ENCODE peak calls at places on chromosomes 6 and 20, in four cellular contexts. One of them, this sample, is unnamed.

GRCh38 chr6:47481806-47482205 is 4.2 kb downstream of the CD2AP start:
- DNase-seq in HEK293T: no peak
- DNase-seq in stimulated activated CD4-positive, alpha-beta T cell treated with anti-CD3 and anti-CD28 coated beads, Interleukin-1b, Interleukin-23, amount 100 ng/mL, for 1 hour: no peak
- DNase-seq in EL: no peak
- DNase-seq in this sample: no peak

GRCh38 chr6:27176096-27176495 is 71.4 kb upstream of the PRSS16 start:
- DNase-seq in HEK293T: no peak
- DNase-seq in stimulated activated CD4-positive, alpha-beta T cell treated with anti-CD3 and anti-CD28 coated beads, Interleukin-1b, Interleukin-23, amount 100 ng/mL, for 1 hour: no peak
- DNase-seq in EL: peak; percentile 54
- DNase-seq in this sample: peak; percentile 63

GRCh38 chr6:100202417-100203194 is 208.6 kb upstream of the MCHR2 start:
- DNase-seq in HEK293T: no peak
- DNase-seq in stimulated activated CD4-positive, alpha-beta T cell treated with anti-CD3 and anti-CD28 coated beads, Interleukin-1b, Interleukin-23, amount 100 ng/mL, for 1 hour: no peak
- DNase-seq in EL: peak; percentile 98
- DNase-seq in this sample: peak; percentile 99

GRCh38 chr20:50399003-50399916 is 110.9 kb upstream of the PTPN1 start:
- DNase-seq in HEK293T: no peak
- DNase-seq in stimulated activated CD4-positive, alpha-beta T cell treated with anti-CD3 and anti-CD28 coated beads, Interleukin-1b, Interleukin-23, amount 100 ng/mL, for 1 hour: no peak
- DNase-seq in EL: peak; percentile 34
- DNase-seq in this sample: peak; percentile 20

GRCh38 chr6:125138083-125138482 is 15.5 kb upstream of the TPD52L1 start:
- DNase-seq in HEK293T: no peak
- DNase-seq in stimulated activated CD4-positive, alpha-beta T cell treated with anti-CD3 and anti-CD28 coated beads, Interleukin-1b, Interleukin-23, amount 100 ng/mL, for 1 hour: no peak
- DNase-seq in EL: no peak
- DNase-seq in this sample: no peak

GRCh38 chr6:107713214-107713962 is 110.7 kb downstream of the SCML4 start:
- DNase-seq in HEK293T: no peak
- DNase-seq in stimulated activated CD4-positive, alpha-beta T cell treated with anti-CD3 and anti-CD28 coated beads, Interleukin-1b, Interleukin-23, amount 100 ng/mL, for 1 hour: no peak
- DNase-seq in EL: peak; percentile 33
- DNase-seq in this sample: no peak

GRCh38 chr6:21885532-21886089 is 292.1 kb downstream of the SOX4 start:
- DNase-seq in HEK293T: no peak
- DNase-seq in stimulated activated CD4-positive, alpha-beta T cell treated with anti-CD3 and anti-CD28 coated beads, Interleukin-1b, Interleukin-23, amount 100 ng/mL, for 1 hour: no peak
- DNase-seq in EL: peak; percentile 91
- DNase-seq in this sample: peak; percentile 91

GRCh38 chr6:34726055-34726454 is 29.5 kb upstream of the ILRUN start:
- DNase-seq in HEK293T: no peak
- DNase-seq in stimulated activated CD4-positive, alpha-beta T cell treated with anti-CD3 and anti-CD28 coated beads, Interleukin-1b, Interleukin-23, amount 100 ng/mL, for 1 hour: no peak
- DNase-seq in EL: no peak
- DNase-seq in this sample: no peak

GRCh38 chr20:21704408-21705385 is 767 bp upstream of the PAX1 start:
- DNase-seq in HEK293T: no peak
- DNase-seq in stimulated activated CD4-positive, alpha-beta T cell treated with anti-CD3 and anti-CD28 coated beads, Interleukin-1b, Interleukin-23, amount 100 ng/mL, for 1 hour: no peak
- DNase-seq in EL: no peak
- DNase-seq in this sample: no peak

GRCh38 chr6:170443151-170443662 is 109.9 kb downstream of the PSMB1 start:
- DNase-seq in HEK293T: no peak
- DNase-seq in stimulated activated CD4-positive, alpha-beta T cell treated with anti-CD3 and anti-CD28 coated beads, Interleukin-1b, Interleukin-23, amount 100 ng/mL, for 1 hour: no peak
- DNase-seq in EL: no peak
- DNase-seq in this sample: no peak

GRCh38 chr20:35768731-35769664 is 2.8 kb upstream of the PHF20 start:
- DNase-seq in HEK293T: peak; percentile 32
- DNase-seq in stimulated activated CD4-positive, alpha-beta T cell treated with anti-CD3 and anti-CD28 coated beads, Interleukin-1b, Interleukin-23, amount 100 ng/mL, for 1 hour: no peak
- DNase-seq in EL: peak; percentile 98
- DNase-seq in this sample: peak; percentile 99

GRCh38 chr6:64589961-64590360 is 954.4 kb downstream of the PHF3 start:
- DNase-seq in HEK293T: no peak
- DNase-seq in stimulated activated CD4-positive, alpha-beta T cell treated with anti-CD3 and anti-CD28 coated beads, Interleukin-1b, Interleukin-23, amount 100 ng/mL, for 1 hour: no peak
- DNase-seq in EL: no peak
- DNase-seq in this sample: no peak

GRCh38 chr20:4894981-4895381 is 106.3 kb downstream of the SLC23A2 start:
- DNase-seq in HEK293T: no peak
- DNase-seq in stimulated activated CD4-positive, alpha-beta T cell treated with anti-CD3 and anti-CD28 coated beads, Interleukin-1b, Interleukin-23, amount 100 ng/mL, for 1 hour: no peak
- DNase-seq in EL: no peak
- DNase-seq in this sample: no peak

GRCh38 chr6:169213814-169214520 is 39.7 kb downstream of the THBS2 start:
- DNase-seq in HEK293T: no peak
- DNase-seq in stimulated activated CD4-positive, alpha-beta T cell treated with anti-CD3 and anti-CD28 coated beads, Interleukin-1b, Interleukin-23, amount 100 ng/mL, for 1 hour: no peak
- DNase-seq in EL: no peak
- DNase-seq in this sample: no peak

GRCh38 chr6:130969807-130970491 is 93.1 kb downstream of the EPB41L2 start:
- DNase-seq in HEK293T: peak; percentile 17
- DNase-seq in stimulated activated CD4-positive, alpha-beta T cell treated with anti-CD3 and anti-CD28 coated beads, Interleukin-1b, Interleukin-23, amount 100 ng/mL, for 1 hour: no peak
- DNase-seq in EL: peak; percentile 73
- DNase-seq in this sample: no peak

GRCh38 chr20:50464026-50464724 is 46.0 kb upstream of the PTPN1 start:
- DNase-seq in HEK293T: peak; percentile 58
- DNase-seq in stimulated activated CD4-positive, alpha-beta T cell treated with anti-CD3 and anti-CD28 coated beads, Interleukin-1b, Interleukin-23, amount 100 ng/mL, for 1 hour: peak; percentile 19
- DNase-seq in EL: peak; percentile 64
- DNase-seq in this sample: peak; percentile 70

GRCh38 chr20:24157213-24157612 is 168.6 kb upstream of the GGTLC1 start:
- DNase-seq in HEK293T: no peak
- DNase-seq in stimulated activated CD4-positive, alpha-beta T cell treated with anti-CD3 and anti-CD28 coated beads, Interleukin-1b, Interleukin-23, amount 100 ng/mL, for 1 hour: no peak
- DNase-seq in EL: no peak
- DNase-seq in this sample: no peak

GRCh38 chr6:99790679-99791078 is 184.0 kb downstream of the PRDM13 start:
- DNase-seq in HEK293T: no peak
- DNase-seq in stimulated activated CD4-positive, alpha-beta T cell treated with anti-CD3 and anti-CD28 coated beads, Interleukin-1b, Interleukin-23, amount 100 ng/mL, for 1 hour: no peak
- DNase-seq in EL: no peak
- DNase-seq in this sample: no peak

GRCh38 chr20:58825450-58825849 is 25.3 kb downstream of the GNAS-AS1 start:
- DNase-seq in HEK293T: no peak
- DNase-seq in stimulated activated CD4-positive, alpha-beta T cell treated with anti-CD3 and anti-CD28 coated beads, Interleukin-1b, Interleukin-23, amount 100 ng/mL, for 1 hour: no peak
- DNase-seq in EL: no peak
- DNase-seq in this sample: no peak

GRCh38 chr6:514396-514973 is 122.9 kb downstream of the IRF4 start:
- DNase-seq in HEK293T: no peak
- DNase-seq in stimulated activated CD4-positive, alpha-beta T cell treated with anti-CD3 and anti-CD28 coated beads, Interleukin-1b, Interleukin-23, amount 100 ng/mL, for 1 hour: no peak
- DNase-seq in EL: no peak
- DNase-seq in this sample: no peak

GRCh38 chr20:56731041-56731440 is 101.9 kb downstream of the TFAP2C start:
- DNase-seq in HEK293T: no peak
- DNase-seq in stimulated activated CD4-positive, alpha-beta T cell treated with anti-CD3 and anti-CD28 coated beads, Interleukin-1b, Interleukin-23, amount 100 ng/mL, for 1 hour: no peak
- DNase-seq in EL: no peak
- DNase-seq in this sample: no peak

GRCh38 chr6:158908596-158908995 is 89.4 kb upstream of the EZR start:
- DNase-seq in HEK293T: no peak
- DNase-seq in stimulated activated CD4-positive, alpha-beta T cell treated with anti-CD3 and anti-CD28 coated beads, Interleukin-1b, Interleukin-23, amount 100 ng/mL, for 1 hour: no peak
- DNase-seq in EL: no peak
- DNase-seq in this sample: no peak

GRCh38 chr6:105886812-105887513 is 199.2 kb upstream of the PRDM1 start:
- DNase-seq in HEK293T: no peak
- DNase-seq in stimulated activated CD4-positive, alpha-beta T cell treated with anti-CD3 and anti-CD28 coated beads, Interleukin-1b, Interleukin-23, amount 100 ng/mL, for 1 hour: no peak
- DNase-seq in EL: peak; percentile 21
- DNase-seq in this sample: no peak

GRCh38 chr20:43934833-43935232 is 20.2 kb downstream of the TOX2 start:
- DNase-seq in HEK293T: no peak
- DNase-seq in stimulated activated CD4-positive, alpha-beta T cell treated with anti-CD3 and anti-CD28 coated beads, Interleukin-1b, Interleukin-23, amount 100 ng/mL, for 1 hour: no peak
- DNase-seq in EL: no peak
- DNase-seq in this sample: no peak

GRCh38 chr20:45833030-45833882 is at the start of gene SNX21:
- DNase-seq in HEK293T: peak; percentile 74
- DNase-seq in stimulated activated CD4-positive, alpha-beta T cell treated with anti-CD3 and anti-CD28 coated beads, Interleukin-1b, Interleukin-23, amount 100 ng/mL, for 1 hour: no peak
- DNase-seq in EL: peak; percentile 95
- DNase-seq in this sample: peak; percentile 95

GRCh38 chr6:6694825-6695710 is 106.5 kb downstream of the LY86 start:
- DNase-seq in HEK293T: no peak
- DNase-seq in stimulated activated CD4-positive, alpha-beta T cell treated with anti-CD3 and anti-CD28 coated beads, Interleukin-1b, Interleukin-23, amount 100 ng/mL, for 1 hour: no peak
- DNase-seq in EL: no peak
- DNase-seq in this sample: no peak

GRCh38 chr6:82227770-82228169 is 19.8 kb downstream of the IBTK start:
- DNase-seq in HEK293T: no peak
- DNase-seq in stimulated activated CD4-positive, alpha-beta T cell treated with anti-CD3 and anti-CD28 coated beads, Interleukin-1b, Interleukin-23, amount 100 ng/mL, for 1 hour: no peak
- DNase-seq in EL: no peak
- DNase-seq in this sample: no peak

GRCh38 chr6:4912559-4912958 is 91.3 kb downstream of the RPP40 start:
- DNase-seq in HEK293T: no peak
- DNase-seq in stimulated activated CD4-positive, alpha-beta T cell treated with anti-CD3 and anti-CD28 coated beads, Interleukin-1b, Interleukin-23, amount 100 ng/mL, for 1 hour: no peak
- DNase-seq in EL: no peak
- DNase-seq in this sample: no peak

GRCh38 chr6:125952764-125953501 is 3.6 kb upstream of the HINT3 start:
- DNase-seq in HEK293T: no peak
- DNase-seq in stimulated activated CD4-positive, alpha-beta T cell treated with anti-CD3 and anti-CD28 coated beads, Interleukin-1b, Interleukin-23, amount 100 ng/mL, for 1 hour: no peak
- DNase-seq in EL: peak; percentile 52
- DNase-seq in this sample: peak; percentile 56

GRCh38 chr20:38275815-38276550 is 15.4 kb upstream of the KIAA1755 start:
- DNase-seq in HEK293T: no peak
- DNase-seq in stimulated activated CD4-positive, alpha-beta T cell treated with anti-CD3 and anti-CD28 coated beads, Interleukin-1b, Interleukin-23, amount 100 ng/mL, for 1 hour: no peak
- DNase-seq in EL: peak; percentile 90
- DNase-seq in this sample: peak; percentile 96

GRCh38 chr6:37192669-37193068 is 22.7 kb downstream of the PIM1 start:
- DNase-seq in HEK293T: no peak
- DNase-seq in stimulated activated CD4-positive, alpha-beta T cell treated with anti-CD3 and anti-CD28 coated beads, Interleukin-1b, Interleukin-23, amount 100 ng/mL, for 1 hour: no peak
- DNase-seq in EL: no peak
- DNase-seq in this sample: no peak

GRCh38 chr20:11315506-11315905 is 602.2 kb upstream of the BTBD3 start:
- DNase-seq in HEK293T: no peak
- DNase-seq in stimulated activated CD4-positive, alpha-beta T cell treated with anti-CD3 and anti-CD28 coated beads, Interleukin-1b, Interleukin-23, amount 100 ng/mL, for 1 hour: no peak
- DNase-seq in EL: no peak
- DNase-seq in this sample: no peak

GRCh38 chr6:9647599-9647998 is 767.3 kb downstream of the TFAP2A start:
- DNase-seq in HEK293T: no peak
- DNase-seq in stimulated activated CD4-positive, alpha-beta T cell treated with anti-CD3 and anti-CD28 coated beads, Interleukin-1b, Interleukin-23, amount 100 ng/mL, for 1 hour: no peak
- DNase-seq in EL: peak; percentile 83
- DNase-seq in this sample: peak; percentile 55

GRCh38 chr6:115935361-115935760 is 125.3 kb downstream of the FRK start:
- DNase-seq in HEK293T: no peak
- DNase-seq in stimulated activated CD4-positive, alpha-beta T cell treated with anti-CD3 and anti-CD28 coated beads, Interleukin-1b, Interleukin-23, amount 100 ng/mL, for 1 hour: no peak
- DNase-seq in EL: no peak
- DNase-seq in this sample: no peak

GRCh38 chr6:159203304-159204005 is 34.3 kb downstream of the FNDC1 start:
- DNase-seq in HEK293T: no peak
- DNase-seq in stimulated activated CD4-positive, alpha-beta T cell treated with anti-CD3 and anti-CD28 coated beads, Interleukin-1b, Interleukin-23, amount 100 ng/mL, for 1 hour: no peak
- DNase-seq in EL: peak; percentile 95
- DNase-seq in this sample: peak; percentile 90

GRCh38 chr6:95802978-95803377 is 212.8 kb upstream of the FUT9 start:
- DNase-seq in HEK293T: no peak
- DNase-seq in stimulated activated CD4-positive, alpha-beta T cell treated with anti-CD3 and anti-CD28 coated beads, Interleukin-1b, Interleukin-23, amount 100 ng/mL, for 1 hour: no peak
- DNase-seq in EL: no peak
- DNase-seq in this sample: no peak

GRCh38 chr6:13437597-13437996 is 49.8 kb downstream of the GFOD1 start:
- DNase-seq in HEK293T: no peak
- DNase-seq in stimulated activated CD4-positive, alpha-beta T cell treated with anti-CD3 and anti-CD28 coated beads, Interleukin-1b, Interleukin-23, amount 100 ng/mL, for 1 hour: no peak
- DNase-seq in EL: no peak
- DNase-seq in this sample: no peak

GRCh38 chr6:11848852-11849731 is 70.5 kb upstream of the ADTRP start:
- DNase-seq in HEK293T: no peak
- DNase-seq in stimulated activated CD4-positive, alpha-beta T cell treated with anti-CD3 and anti-CD28 coated beads, Interleukin-1b, Interleukin-23, amount 100 ng/mL, for 1 hour: no peak
- DNase-seq in EL: peak; percentile 50
- DNase-seq in this sample: peak; percentile 73

This sample was measured in M059J.